ENCODE peak calls at places on chromosomes 5 and 9, in eight cellular contexts. One of them, this sample, is unnamed.

GRCh38 chr9:34995288-34996060 is 5.9 kb downstream of the DNAJB5 start:
- DNase-seq in vagina: peak
- DNase-seq in GM12878: no peak
- DNase-seq in HepG2: peak
- DNase-seq in prostate gland: no peak
- DNase-seq in GM12891: no peak
- DNase-seq in K562: no peak
- DNase-seq in GM23338: no peak
- DNase-seq in this sample: no peak

GRCh38 chr5:124706729-124707361 is 39.6 kb downstream of the ZNF608 start:
- DNase-seq in vagina: no peak
- DNase-seq in GM12878: no peak
- DNase-seq in HepG2: peak
- DNase-seq in prostate gland: no peak
- DNase-seq in GM12891: no peak
- DNase-seq in K562: no peak
- DNase-seq in GM23338: peak
- DNase-seq in this sample: no peak

GRCh38 chr9:114017741-114018715 is 60.1 kb downstream of the AMBP start:
- DNase-seq in vagina: peak
- DNase-seq in GM12878: no peak
- DNase-seq in HepG2: no peak
- DNase-seq in prostate gland: peak
- DNase-seq in GM12891: no peak
- DNase-seq in K562: no peak
- DNase-seq in GM23338: no peak
- DNase-seq in this sample: no peak

GRCh38 chr9:419571-420156 is 205.0 kb downstream of the DOCK8 start:
- DNase-seq in vagina: no peak
- DNase-seq in GM12878: no peak
- DNase-seq in HepG2: no peak
- DNase-seq in prostate gland: no peak
- DNase-seq in GM12891: no peak
- DNase-seq in K562: no peak
- DNase-seq in GM23338: no peak
- DNase-seq in this sample: no peak

GRCh38 chr5:9197881-9198260 is 348.0 kb downstream of the SEMA5A start:
- DNase-seq in vagina: no peak
- DNase-seq in GM12878: peak
- DNase-seq in HepG2: no peak
- DNase-seq in prostate gland: no peak
- DNase-seq in GM12891: peak
- DNase-seq in K562: no peak
- DNase-seq in GM23338: no peak
- DNase-seq in this sample: no peak

GRCh38 chr5:95818181-95819147 is 4.1 kb downstream of the GLRX start:
- DNase-seq in vagina: no peak
- DNase-seq in GM12878: no peak
- DNase-seq in HepG2: no peak
- DNase-seq in prostate gland: no peak
- DNase-seq in GM12891: no peak
- DNase-seq in K562: no peak
- DNase-seq in GM23338: no peak
- DNase-seq in this sample: peak

GRCh38 chr5:177086918-177087706 is 397 bp downstream of the FGFR4 start:
- DNase-seq in vagina: no peak
- DNase-seq in GM12878: peak
- DNase-seq in HepG2: peak
- DNase-seq in prostate gland: no peak
- DNase-seq in GM12891: peak
- DNase-seq in K562: peak
- DNase-seq in GM23338: peak
- DNase-seq in this sample: no peak

GRCh38 chr5:9523090-9523813 is 22.6 kb downstream of the SEMA5A start:
- DNase-seq in vagina: no peak
- DNase-seq in GM12878: no peak
- DNase-seq in HepG2: no peak
- DNase-seq in prostate gland: no peak
- DNase-seq in GM12891: no peak
- DNase-seq in K562: no peak
- DNase-seq in GM23338: no peak
- DNase-seq in this sample: no peak

GRCh38 chr9:87859137-87859536 is 23.5 kb upstream of the SPATA31E1 start:
- DNase-seq in vagina: peak
- DNase-seq in GM12878: no peak
- DNase-seq in HepG2: no peak
- DNase-seq in prostate gland: no peak
- DNase-seq in GM12891: no peak
- DNase-seq in K562: no peak
- DNase-seq in GM23338: no peak
- DNase-seq in this sample: no peak

GRCh38 chr9:128634111-128634510 is 22.5 kb downstream of the DYNC2I2 start:
- DNase-seq in vagina: no peak
- DNase-seq in GM12878: no peak
- DNase-seq in HepG2: no peak
- DNase-seq in prostate gland: no peak
- DNase-seq in GM12891: no peak
- DNase-seq in K562: no peak
- DNase-seq in GM23338: no peak
- DNase-seq in this sample: no peak

GRCh38 chr5:171162602-171163001 is 146.4 kb upstream of the TLX3 start:
- DNase-seq in vagina: no peak
- DNase-seq in GM12878: no peak
- DNase-seq in HepG2: no peak
- DNase-seq in prostate gland: no peak
- DNase-seq in GM12891: no peak
- DNase-seq in K562: peak
- DNase-seq in GM23338: peak
- DNase-seq in this sample: peak

GRCh38 chr5:80707645-80708044 is 52.9 kb upstream of the DHFR start:
- DNase-seq in vagina: no peak
- DNase-seq in GM12878: no peak
- DNase-seq in HepG2: no peak
- DNase-seq in prostate gland: no peak
- DNase-seq in GM12891: no peak
- DNase-seq in K562: no peak
- DNase-seq in GM23338: no peak
- DNase-seq in this sample: no peak

GRCh38 chr5:94740328-94740727 is 121.9 kb downstream of the SLF1 start:
- DNase-seq in vagina: no peak
- DNase-seq in GM12878: no peak
- DNase-seq in HepG2: no peak
- DNase-seq in prostate gland: no peak
- DNase-seq in GM12891: no peak
- DNase-seq in K562: no peak
- DNase-seq in GM23338: no peak
- DNase-seq in this sample: no peak

GRCh38 chr9:95508242-95508967 is 8.4 kb downstream of the PTCH1 start:
- DNase-seq in vagina: no peak
- DNase-seq in GM12878: no peak
- DNase-seq in HepG2: no peak
- DNase-seq in prostate gland: no peak
- DNase-seq in GM12891: no peak
- DNase-seq in K562: no peak
- DNase-seq in GM23338: no peak
- DNase-seq in this sample: no peak

GRCh38 chr5:141003791-141004601 is 37.7 kb downstream of the PCDHAC2 start:
- DNase-seq in vagina: no peak
- DNase-seq in GM12878: no peak
- DNase-seq in HepG2: no peak
- DNase-seq in prostate gland: no peak
- DNase-seq in GM12891: no peak
- DNase-seq in K562: no peak
- DNase-seq in GM23338: peak
- DNase-seq in this sample: no peak

GRCh38 chr5:56640763-56641406 is 174.5 kb upstream of the MAP3K1 start:
- DNase-seq in vagina: no peak
- DNase-seq in GM12878: no peak
- DNase-seq in HepG2: no peak
- DNase-seq in prostate gland: peak
- DNase-seq in GM12891: no peak
- DNase-seq in K562: no peak
- DNase-seq in GM23338: no peak
- DNase-seq in this sample: peak
- TF ChIP-seq POLR2AphosphoS5 in vagina: peak
- TF ChIP-seq POLR2AphosphoS5 in GM12878: no peak
- TF ChIP-seq POLR2AphosphoS5 in HepG2: no peak
- TF ChIP-seq POLR2AphosphoS5 in prostate gland: peak
- TF ChIP-seq POLR2AphosphoS5 in GM12891: no peak
- TF ChIP-seq POLR2AphosphoS5 in K562: no peak
- TF ChIP-seq POLR2AphosphoS5 in GM23338: no peak
- TF ChIP-seq POLR2AphosphoS5 in this sample: no peak

GRCh38 chr9:29332789-29333188 is 1759.5 kb upstream of the C9orf72 start:
- DNase-seq in vagina: no peak
- DNase-seq in GM12878: no peak
- DNase-seq in HepG2: no peak
- DNase-seq in prostate gland: no peak
- DNase-seq in GM12891: no peak
- DNase-seq in K562: no peak
- DNase-seq in GM23338: no peak
- DNase-seq in this sample: no peak
- TF ChIP-seq POLR2AphosphoS5 in vagina: no peak
- TF ChIP-seq POLR2AphosphoS5 in GM12878: no peak
- TF ChIP-seq POLR2AphosphoS5 in HepG2: no peak
- TF ChIP-seq POLR2AphosphoS5 in prostate gland: no peak
- TF ChIP-seq POLR2AphosphoS5 in GM12891: no peak
- TF ChIP-seq POLR2AphosphoS5 in K562: no peak
- TF ChIP-seq POLR2AphosphoS5 in GM23338: no peak
- TF ChIP-seq POLR2AphosphoS5 in this sample: no peak

DNA sequence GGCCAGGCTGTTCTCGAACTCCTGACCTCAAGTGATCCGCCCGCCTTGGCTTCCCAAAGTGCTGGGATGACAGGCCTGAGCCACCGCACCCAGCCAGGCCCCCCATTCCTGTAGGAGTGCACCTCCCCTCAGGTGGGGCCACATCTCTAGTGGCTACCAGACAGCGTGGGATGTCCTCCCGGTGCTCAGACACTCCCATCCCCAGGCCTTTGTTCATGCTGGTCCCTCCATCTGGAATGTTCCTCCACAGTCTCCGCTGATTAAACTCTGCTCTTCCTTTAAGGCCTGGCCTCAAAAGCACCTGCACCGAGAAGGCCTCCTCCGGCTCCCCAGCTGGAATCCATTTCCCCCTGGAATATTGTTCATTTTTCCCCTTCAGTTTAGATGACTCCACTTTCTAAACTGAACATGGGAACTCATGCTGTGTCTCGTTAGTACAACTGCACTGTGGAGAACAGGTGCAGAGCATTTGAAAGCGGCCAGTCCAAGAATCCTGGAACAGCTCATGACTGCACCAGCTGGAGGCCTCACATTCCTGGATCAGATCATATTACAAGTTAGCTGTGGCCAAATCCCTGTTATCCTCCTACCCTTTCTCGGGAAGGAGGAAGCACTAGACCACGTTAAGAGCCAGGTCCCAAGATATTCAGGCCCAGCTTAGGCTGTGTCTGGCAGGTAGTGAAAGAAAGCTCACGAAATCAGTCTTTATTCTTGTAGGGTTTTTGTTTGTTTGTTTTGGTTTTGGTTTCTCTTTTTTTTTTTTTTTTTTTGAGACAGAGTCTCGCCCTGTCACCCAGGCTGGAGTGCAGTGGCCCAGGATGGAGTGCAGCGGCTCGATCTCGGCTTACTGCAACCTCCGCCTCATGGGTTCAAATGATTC is 10.8 kb upstream of the PRRC2B start:
- DNase-seq in vagina: no peak
- DNase-seq in GM12878: no peak
- DNase-seq in HepG2: peak
- DNase-seq in prostate gland: peak
- DNase-seq in GM12891: no peak
- DNase-seq in K562: peak
- DNase-seq in GM23338: peak
- DNase-seq in this sample: no peak
- TF ChIP-seq POLR2AphosphoS5 in vagina: peak
- TF ChIP-seq POLR2AphosphoS5 in GM12878: no peak
- TF ChIP-seq POLR2AphosphoS5 in HepG2: no peak
- TF ChIP-seq POLR2AphosphoS5 in prostate gland: peak
- TF ChIP-seq POLR2AphosphoS5 in GM12891: no peak
- TF ChIP-seq POLR2AphosphoS5 in K562: no peak
- TF ChIP-seq POLR2AphosphoS5 in GM23338: peak
- TF ChIP-seq POLR2AphosphoS5 in this sample: no peak

DNA sequence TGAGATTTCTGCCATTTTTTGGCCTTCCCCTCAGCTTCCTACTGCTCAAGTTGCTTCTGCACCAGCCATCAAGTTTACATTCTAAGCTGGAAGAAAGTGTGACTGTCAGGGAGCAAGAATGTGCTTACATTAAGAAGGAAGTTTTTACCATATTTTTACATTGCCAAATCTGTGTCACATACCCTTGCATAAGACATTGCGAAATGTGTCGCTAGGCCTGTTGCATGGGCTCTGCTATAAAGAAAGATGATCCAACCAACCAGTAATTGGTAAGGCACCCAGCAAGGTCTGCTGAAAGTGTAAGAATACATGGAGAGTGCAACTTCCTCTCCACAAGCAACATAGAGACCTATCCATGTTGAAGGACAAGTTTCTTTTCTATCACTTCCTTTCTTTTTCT is 260.3 kb upstream of the CDH10 start:
- DNase-seq in vagina: no peak
- DNase-seq in GM12878: no peak
- DNase-seq in HepG2: no peak
- DNase-seq in prostate gland: no peak
- DNase-seq in GM12891: no peak
- DNase-seq in K562: no peak
- DNase-seq in GM23338: no peak
- DNase-seq in this sample: peak
- TF ChIP-seq POLR2AphosphoS5 in vagina: no peak
- TF ChIP-seq POLR2AphosphoS5 in GM12878: no peak
- TF ChIP-seq POLR2AphosphoS5 in HepG2: no peak
- TF ChIP-seq POLR2AphosphoS5 in prostate gland: no peak
- TF ChIP-seq POLR2AphosphoS5 in GM12891: no peak
- TF ChIP-seq POLR2AphosphoS5 in K562: no peak
- TF ChIP-seq POLR2AphosphoS5 in GM23338: no peak
- TF ChIP-seq POLR2AphosphoS5 in this sample: peak

GRCh38 chr9:21522348-21522747 is 40.2 kb upstream of the IFNE start:
- DNase-seq in vagina: no peak
- DNase-seq in GM12878: no peak
- DNase-seq in HepG2: no peak
- DNase-seq in prostate gland: no peak
- DNase-seq in GM12891: no peak
- DNase-seq in K562: no peak
- DNase-seq in GM23338: no peak
- DNase-seq in this sample: no peak

GRCh38 chr9:21519855-21520434 is 37.8 kb upstream of the IFNE start:
- DNase-seq in vagina: no peak
- DNase-seq in GM12878: no peak
- DNase-seq in HepG2: no peak
- DNase-seq in prostate gland: no peak
- DNase-seq in GM12891: no peak
- DNase-seq in K562: no peak
- DNase-seq in GM23338: no peak
- DNase-seq in this sample: no peak

GRCh38 chr9:21520501-21521228 is 38.6 kb upstream of the IFNE start:
- DNase-seq in vagina: no peak
- DNase-seq in GM12878: no peak
- DNase-seq in HepG2: no peak
- DNase-seq in prostate gland: no peak
- DNase-seq in GM12891: no peak
- DNase-seq in K562: no peak
- DNase-seq in GM23338: no peak
- DNase-seq in this sample: no peak

GRCh38 chr9:21523021-21524014 is 41.2 kb upstream of the IFNE start:
- DNase-seq in vagina: no peak
- DNase-seq in GM12878: no peak
- DNase-seq in HepG2: no peak
- DNase-seq in prostate gland: no peak
- DNase-seq in GM12891: no peak
- DNase-seq in K562: no peak
- DNase-seq in GM23338: no peak
- DNase-seq in this sample: no peak

GRCh38 chr9:21521448-21521847 is 39.3 kb upstream of the IFNE start:
- DNase-seq in vagina: no peak
- DNase-seq in GM12878: no peak
- DNase-seq in HepG2: no peak
- DNase-seq in prostate gland: no peak
- DNase-seq in GM12891: no peak
- DNase-seq in K562: no peak
- DNase-seq in GM23338: no peak
- DNase-seq in this sample: no peak
- TF ChIP-seq POLR2AphosphoS5 in vagina: no peak
- TF ChIP-seq POLR2AphosphoS5 in GM12878: no peak
- TF ChIP-seq POLR2AphosphoS5 in HepG2: no peak
- TF ChIP-seq POLR2AphosphoS5 in prostate gland: no peak
- TF ChIP-seq POLR2AphosphoS5 in GM12891: no peak
- TF ChIP-seq POLR2AphosphoS5 in K562: no peak
- TF ChIP-seq POLR2AphosphoS5 in GM23338: no peak
- TF ChIP-seq POLR2AphosphoS5 in this sample: no peak